ENCODE peak calls at places on chromosomes 13 and 19, in four cellular contexts. K is K562, P is HepG2, T is GM12878. G is an unnamed sample.

GRCh38 chr19:9909251-9909650 is 27.1 kb downstream of the OLFM2 start:
- DNase-seq in K (no peak), T (no peak), P (no peak), G (no peak)

GRCh38 chr19:2551172-2551863 is 75.4 kb downstream of the GADD45B start:
- DNase-seq in K (no peak), T (no peak), P (no peak), G (no peak)

GRCh38 chr19:58330458-58330857 is 3.7 kb downstream of the ZSCAN22 start:
- DNase-seq in P (no peak), K (peak), T (no peak), G (no peak)

GRCh38 chr19:39474139-39474620 is 6.5 kb upstream of the TIMM50 start:
- DNase-seq in T (no peak), K (peak), P (peak), G (peak)

GRCh38 chr13:48221301-48222190 is 11.5 kb upstream of the ITM2B start:
- DNase-seq in T (no peak), P (no peak), K (no peak), G (no peak)

GRCh38 chr13:62300021-62300420 is 884.4 kb upstream of the PCDH20 start:
- DNase-seq in T (no peak), K (no peak), P (no peak), G (no peak)

GRCh38 chr13:38950987-38951386 is 39.6 kb downstream of the STOML3 start:
- DNase-seq in T (no peak), P (no peak), K (no peak), G (no peak)

GRCh38 chr19:13788991-13789390 is 6.3 kb upstream of the ZSWIM4 start:
- DNase-seq in T (no peak), K (no peak), P (no peak), G (no peak)

GRCh38 chr19:21569497-21569870 is 64.1 kb downstream of the ZNF429 start:
- DNase-seq in K (no peak), P (no peak), T (no peak), G (no peak)

GRCh38 chr13:77698211-77699058 is 948 bp downstream of the SLAIN1 start:
- DNase-seq in P (no peak), K (peak), T (no peak), G (peak)

GRCh38 chr13:36674337-36675212 is 755 bp downstream of the SERTM1 start:
- DNase-seq in T (no peak), P (no peak), K (no peak), G (peak)

GRCh38 chr13:21929400-21929799 is 258.5 kb downstream of the FGF9 start:
- DNase-seq in K (no peak), T (no peak), P (no peak), G (no peak)

GRCh38 chr19:9065457-9066014 is 21.3 kb upstream of the OR1M1 start:
- DNase-seq in K (no peak), T (no peak), P (no peak), G (no peak)

GRCh38 chr13:74289130-74289529 is 154.9 kb upstream of the KLF12 start:
- DNase-seq in K (no peak), P (no peak), T (no peak), G (no peak)

GRCh38 chr13:109945206-109945960 is 159.0 kb upstream of the IRS2 start:
- DNase-seq in T (no peak), P (no peak), K (no peak), G (no peak)

GRCh38 chr13:44191504-44192171 is 182.0 kb upstream of the SERP2 start:
- DNase-seq in K (peak), T (no peak), P (peak), G (peak)

GRCh38 chr13:112254061-112254818 is 121.9 kb upstream of the SPACA7 start:
- DNase-seq in T (no peak), P (no peak), K (no peak), G (no peak)

GRCh38 chr13:112254900-112255299 is 121.3 kb upstream of the SPACA7 start:
- DNase-seq in T (no peak), P (no peak), K (no peak), G (no peak)

GRCh38 chr13:112255550-112256120 is 120.5 kb upstream of the SPACA7 start:
- DNase-seq in T (no peak), P (no peak), K (no peak), G (no peak)

GRCh38 chr13:112253631-112254030 is 122.5 kb upstream of the SPACA7 start:
- DNase-seq in K (no peak), P (no peak), T (no peak), G (no peak)

DNA sequence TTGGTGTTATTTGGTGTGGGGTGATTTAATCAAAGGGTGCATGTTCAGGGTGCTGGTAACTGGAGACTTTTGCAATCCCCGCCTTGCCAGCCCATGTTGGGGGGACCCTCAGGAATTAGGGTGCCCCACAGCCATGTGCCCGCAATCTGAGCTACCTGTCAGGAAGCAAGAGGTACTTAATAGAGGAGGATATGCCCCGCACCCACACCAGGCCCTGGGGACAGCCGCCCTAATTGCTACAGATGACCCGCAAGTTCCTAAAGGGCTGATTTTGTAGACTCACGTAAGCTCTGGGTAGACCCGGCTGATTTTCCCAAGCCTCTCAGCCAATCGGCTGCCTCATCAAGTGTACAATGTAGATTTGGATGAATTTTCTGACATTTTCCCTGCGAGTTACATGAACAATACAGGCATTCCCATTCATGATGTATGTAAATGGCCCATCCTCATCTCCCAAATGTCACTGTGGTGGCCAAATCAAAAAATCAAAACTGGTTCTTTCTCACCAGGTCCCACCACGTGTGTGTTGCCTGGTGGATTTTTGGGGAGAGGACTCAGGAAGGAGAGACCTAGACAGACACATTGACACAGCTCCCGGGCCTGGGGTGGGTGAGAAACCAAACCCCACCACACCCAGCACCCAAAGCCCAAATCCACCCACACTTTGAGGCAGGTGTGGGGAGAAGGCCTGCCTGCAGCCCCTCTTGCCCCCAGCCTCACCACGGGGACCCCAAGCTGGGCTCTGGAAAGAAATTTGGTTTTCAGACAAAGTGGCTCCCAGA is 119.2 kb upstream of the SPACA7 start:
- DNase-seq in K (no peak), P (no peak), T (no peak), G (no peak)
- TF ChIP-seq POLR2AphosphoS5 in K (no peak), P (no peak), T (no peak), G (no peak)

DNA sequence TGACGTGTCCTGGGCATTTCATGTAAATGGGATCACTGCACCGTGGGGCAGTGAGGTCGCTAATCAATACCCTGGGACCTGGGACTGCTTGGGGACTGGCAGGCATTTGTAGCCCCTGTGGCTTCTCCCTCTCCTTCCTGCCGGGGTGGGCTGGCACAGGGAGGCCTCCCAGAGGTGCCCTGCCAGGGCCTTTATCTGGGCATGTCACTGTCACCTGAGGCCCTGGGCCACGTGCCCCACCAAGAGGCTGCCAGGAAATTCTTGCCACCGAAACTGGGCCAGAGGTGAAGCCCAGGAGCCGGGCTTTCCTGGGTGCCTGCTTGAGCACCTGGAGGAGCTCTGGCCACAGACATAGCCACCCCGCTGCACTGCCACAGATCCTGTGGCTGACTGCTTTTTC is 1.8 kb upstream of the NMRK2 start:
- DNase-seq in T (no peak), P (no peak), K (no peak), G (peak)
- TF ChIP-seq FOXM1 in T (no peak), P (no peak), K (no peak), G (no peak)

DNA sequence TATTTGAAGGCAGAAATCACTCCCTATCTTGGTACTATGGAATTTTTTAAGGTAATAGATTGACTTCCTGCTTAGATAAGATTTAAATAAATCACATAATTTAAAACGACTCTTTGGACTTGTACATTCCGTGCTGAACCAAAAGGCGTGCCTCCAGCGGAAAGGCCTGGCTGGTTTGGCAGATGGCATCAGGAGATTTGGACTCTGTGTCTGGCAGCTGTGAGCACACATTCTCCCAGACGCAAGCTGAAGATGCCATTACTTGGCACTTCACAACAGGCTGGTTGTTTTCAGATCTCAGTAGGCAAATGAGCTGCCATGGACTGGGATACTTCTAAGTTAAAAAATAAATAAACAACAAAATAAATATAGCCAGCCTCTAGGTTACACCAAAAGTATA is 104.5 kb upstream of the SLC15A1 start:
- DNase-seq in K (no peak), P (no peak), T (no peak), G (peak)
- TF ChIP-seq POLR2AphosphoS5 in K (no peak), P (no peak), T (no peak), G (no peak)

DNA sequence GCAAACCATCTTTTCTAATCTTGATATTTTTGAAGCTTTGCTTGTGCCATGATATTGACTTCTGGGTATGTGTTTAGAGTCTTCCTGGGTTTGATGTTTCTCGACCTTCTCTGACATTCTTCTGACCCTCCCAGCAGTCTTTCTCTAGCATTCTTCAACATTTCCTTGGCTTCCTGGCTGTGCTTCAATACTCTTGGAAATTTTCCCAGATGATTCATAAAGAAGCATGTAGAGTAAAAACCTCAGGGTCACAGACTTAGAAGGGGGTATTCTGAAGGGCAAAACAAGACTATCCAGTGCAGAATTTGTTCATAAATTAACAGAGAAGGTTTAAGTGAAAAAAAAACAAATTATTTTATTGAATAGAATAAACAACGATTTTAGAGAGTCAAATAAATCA is 946.4 kb upstream of the PCDH9 start:
- DNase-seq in T (no peak), K (no peak), P (no peak), G (no peak)
- TF ChIP-seq FOXM1 in T (no peak), K (no peak), P (no peak), G (no peak)

GRCh38 chr13:33590936-33591335 is 227.0 kb upstream of the RFC3 start:
- DNase-seq in K (no peak), P (no peak), T (no peak), G (no peak)
- TF ChIP-seq POLR2AphosphoS5 in K (no peak), P (no peak), T (no peak), G (no peak)

DNA sequence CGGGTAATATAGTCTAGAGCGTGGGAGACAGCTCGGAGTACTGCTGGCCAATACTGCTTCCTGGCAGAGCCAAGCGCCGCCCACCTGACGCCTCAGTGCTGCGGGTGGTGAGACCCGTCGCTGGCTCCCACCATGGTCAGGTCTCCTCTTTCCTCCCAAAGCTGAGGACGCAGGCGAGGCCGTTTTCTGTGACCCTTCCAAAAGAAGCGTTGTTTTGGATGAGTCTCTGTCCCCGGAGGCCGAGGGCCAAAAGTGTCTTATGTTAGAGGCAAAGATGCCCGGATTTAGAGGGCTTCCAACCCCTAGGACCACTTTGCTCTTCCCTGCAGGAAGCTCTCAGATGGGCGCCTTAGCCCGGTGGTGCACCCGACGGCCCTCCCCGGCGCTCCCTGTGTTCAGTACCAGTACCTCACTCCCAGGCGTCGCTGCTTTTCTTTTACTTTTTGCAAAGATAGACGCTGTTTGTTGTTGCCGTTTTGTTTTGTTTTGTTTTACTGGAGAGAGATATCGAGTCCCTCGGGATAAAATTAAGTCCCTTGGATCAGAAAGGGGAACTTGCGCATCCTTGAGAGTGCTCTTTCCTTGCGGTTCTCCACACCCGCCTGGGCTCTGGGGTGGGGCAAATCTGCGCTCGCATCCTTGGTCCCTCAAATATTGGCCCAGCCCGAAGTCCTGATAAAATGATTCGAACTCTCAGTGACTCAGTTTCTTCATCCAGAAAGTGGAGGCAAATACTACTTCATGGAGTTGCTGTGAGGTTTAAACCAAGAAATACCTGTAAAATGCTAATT is 7.0 kb downstream of the PDX1 start:
- DNase-seq in K (no peak), P (no peak), T (no peak), G (no peak)
- TF ChIP-seq FOXM1 in K (no peak), P (no peak), T (no peak), G (no peak)

GRCh38 chr13:46270416-46270815 is 58.7 kb downstream of the LRRC63 start:
- DNase-seq in P (no peak), K (no peak), T (no peak), G (no peak)
- TF ChIP-seq POLR2AphosphoS5 in P (no peak), K (no peak), T (no peak), G (no peak)

GRCh38 chr19:15538774-15539173 is 30.4 kb downstream of the CYP4F22 start:
- DNase-seq in P (no peak), T (no peak), K (no peak), G (no peak)
- TF ChIP-seq FOXM1 in P (no peak), T (no peak), K (no peak), G (no peak)

GRCh38 chr19:4361152-4362037 is 18.0 kb downstream of the MPND start:
- DNase-seq in K (no peak), T (no peak), P (no peak), G (no peak)
- TF ChIP-seq POLR2AphosphoS5 in K (no peak), T (no peak), P (no peak), G (no peak)